ENCODE peak calls at places on chromosome 13, in four cellular contexts. V is HCT116, E is PC-9, Q is SK-N-SH. H is an unnamed sample.

GRCh38 chr13:72638059-72638815 is 89.2 kb downstream of the MZT1 start:
- DNase-seq in E (no peak), V (no peak), Q (no peak), H (peak; percentile 18)

GRCh38 chr13:114066956-114067355 is 65.5 kb downstream of the RASA3 start:
- DNase-seq in V (no peak), E (no peak), Q (no peak), H (no peak)

GRCh38 chr13:96819375-96819774 is 174.9 kb downstream of the OXGR1 start:
- DNase-seq in E (no peak), V (no peak), Q (no peak), H (no peak)

GRCh38 chr13:42215578-42216421 is 56.2 kb upstream of the AKAP11 start:
- DNase-seq in E (peak; percentile 24), Q (peak; percentile 9), V (peak; percentile 29), H (peak; percentile 25)

GRCh38 chr13:42396501-42396900 is 124.5 kb downstream of the AKAP11 start:
- DNase-seq in Q (no peak), E (no peak), V (no peak), H (no peak)

GRCh38 chr13:30615851-30616311 is 1.8 kb upstream of the USPL1 start:
- DNase-seq in V (no peak), Q (peak; percentile 26), E (no peak), H (no peak)

GRCh38 chr13:29845440-29846056 is 4.9 kb downstream of the UBL3 start:
- DNase-seq in V (no peak), E (no peak), Q (no peak), H (no peak)

GRCh38 chr13:114053026-114053425 is 79.2 kb upstream of the C13orf46 start:
- DNase-seq in Q (no peak), V (no peak), E (no peak), H (no peak)

GRCh38 chr13:100506154-100506553 is 82.4 kb downstream of the GGACT start:
- DNase-seq in V (no peak), E (no peak), Q (no peak), H (no peak)

GRCh38 chr13:114121496-114122466 is 10.6 kb downstream of the RASA3 start:
- DNase-seq in V (no peak), E (no peak), Q (peak; percentile 44), H (no peak)

GRCh38 chr13:44747179-44747578 is 171.0 kb upstream of the TSC22D1 start:
- DNase-seq in E (no peak), Q (no peak), V (no peak), H (no peak)

GRCh38 chr13:61880576-61881283 is 465.1 kb upstream of the PCDH20 start:
- DNase-seq in V (peak; percentile 26), Q (peak; percentile 24), E (peak; percentile 8), H (peak; percentile 50)

GRCh38 chr13:96020155-96020575 is 33.0 kb downstream of the UGGT2 start:
- DNase-seq in Q (peak; percentile 56), V (peak; percentile 56), E (peak; percentile 19), H (no peak)

GRCh38 chr13:34933349-34933748 is 8.7 kb upstream of the NBEA start:
- DNase-seq in V (no peak), Q (no peak), E (peak; percentile 11), H (no peak)

GRCh38 chr13:72141845-72142470 is 275.0 kb upstream of the DACH1 start:
- DNase-seq in E (no peak), Q (no peak), V (no peak), H (no peak)

GRCh38 chr13:41018583-41018909 is 570 bp downstream of the ELF1 start:
- DNase-seq in V (no peak), Q (no peak), E (no peak), H (no peak)
- H3K4me3 ChIP-seq in V (peak overlapping the region; percentile 63), Q (no peak overlapping the region), E (peak overlapping the region; percentile 77), H (no peak overlapping the region)

GRCh38 chr13:99421758-99422555 is 79.3 kb upstream of the TM9SF2 start:
- DNase-seq in E (no peak), V (no peak), Q (no peak), H (no peak)

GRCh38 chr13:99419591-99420243 is 81.6 kb upstream of the TM9SF2 start:
- DNase-seq in E (no peak), V (no peak), Q (no peak), H (no peak)

GRCh38 chr13:99422556-99423220 is 78.6 kb upstream of the TM9SF2 start:
- DNase-seq in V (no peak), Q (no peak), E (no peak), H (no peak)

GRCh38 chr13:99418663-99419140 is 82.6 kb upstream of the TM9SF2 start:
- DNase-seq in E (no peak), V (no peak), Q (no peak), H (no peak)

DNA sequence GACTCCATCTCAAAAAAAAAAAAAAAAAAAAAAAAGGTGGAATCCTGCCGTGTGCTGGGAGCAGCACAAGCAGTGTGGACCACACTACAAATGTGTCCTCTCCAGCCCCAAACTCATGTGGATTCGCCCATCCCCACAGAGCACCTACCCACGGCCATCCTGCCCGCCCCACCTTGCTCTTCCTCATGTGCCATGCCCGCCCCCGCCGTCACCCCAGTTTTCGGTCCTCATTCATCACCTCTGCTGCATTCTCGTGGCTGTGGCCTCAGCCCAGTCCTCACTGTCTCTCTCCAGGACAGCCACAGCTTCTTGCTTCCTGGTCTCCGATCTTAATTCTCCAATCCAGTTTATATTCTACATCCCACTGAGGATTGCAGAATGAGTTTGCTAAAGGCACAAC is 80.0 kb upstream of the TM9SF2 start:
- DNase-seq in E (no peak), V (no peak), Q (no peak), H (no peak)
- H3K27me3 ChIP-seq in E (peaks cover 68% of the 10 kb centered on the region), V (peaks cover 3% of the 10 kb centered on the region), Q (no peaks in the 10 kb centered on the region), H (no peaks in the 10 kb centered on the region)

GRCh38 chr13:23986619-23987018 is 89.3 kb upstream of the C1QTNF9B start:
- DNase-seq in E (no peak), Q (no peak), V (no peak), H (no peak)

GRCh38 chr13:23985060-23985459 is 87.8 kb upstream of the C1QTNF9B start:
- DNase-seq in V (no peak), E (no peak), Q (no peak), H (no peak)

GRCh38 chr13:23983671-23984070 is 86.4 kb upstream of the C1QTNF9B start:
- DNase-seq in E (no peak), Q (no peak), V (no peak), H (no peak)

GRCh38 chr13:23985846-23986245 is 88.5 kb upstream of the C1QTNF9B start:
- DNase-seq in Q (no peak), V (no peak), E (no peak), H (no peak)

GRCh38 chr13:23984541-23984940 is 87.2 kb upstream of the C1QTNF9B start:
- DNase-seq in V (no peak), Q (no peak), E (no peak), H (no peak)
- H3K4me3 ChIP-seq in V (no peak overlapping the region), Q (no peak overlapping the region), E (no peak overlapping the region), H (no peak overlapping the region)

GRCh38 chr13:50845211-50845610 is 1.7 kb upstream of the DLEU7 start:
- DNase-seq in Q (no peak), V (no peak), E (no peak), H (no peak)
- H3K27me3 ChIP-seq in Q (no peaks in the 10 kb centered on the region), V (no peaks in the 10 kb centered on the region), E (no peaks in the 10 kb centered on the region), H (no peaks in the 10 kb centered on the region)

GRCh38 chr13:20526664-20527063 is 1.0 kb upstream of the CRYL1 start:
- DNase-seq in E (no peak), Q (no peak), V (no peak), H (no peak)
- H3K4me3 ChIP-seq in E (peak overlapping the region; percentile 71), Q (peak overlapping the region; percentile 70), V (peak overlapping the region; percentile 86), H (no peak overlapping the region)